ENCODE peak calls at places on chromosome 10, in nine cellular contexts. J is spleen; Y is AG10803; Z is hypothalamus; G is hippocampal formation; I is HS-5; Q is CD8-positive, alpha-beta T cell; L is brain pericyte; K is GM23248. B is an unnamed sample.
A peak's percentile ranks its signal among the peaks of the same experiment; 100 is the strongest.

GRCh38 chr10:19421664-19422063 is 373.1 kb downstream of the MALRD1 start:
- DNase-seq in G (no peak), I (no peak), Z (no peak), Q (no peak), J (no peak), K (no peak), Y (no peak), L (no peak), B (no peak)

GRCh38 chr10:85983051-85983450 is 383.5 kb downstream of the GRID1 start:
- DNase-seq in Q (no peak), I (no peak), K (no peak), Z (no peak), L (no peak), Y (no peak), G (no peak), J (no peak), B (no peak)

GRCh38 chr10:62050941-62051433 is 149.5 kb downstream of the ARID5B start:
- DNase-seq in L (no peak), Q (peak; percentile 55), G (peak; percentile 55), Z (peak; percentile 5), I (peak; percentile 80), K (peak; percentile 96), J (no peak), Y (peak; percentile 91), B (peak; percentile 86)

GRCh38 chr10:11403116-11403515 is 208.3 kb downstream of the USP6NL start:
- DNase-seq in L (no peak), J (peak; percentile 85), I (no peak), Q (peak; percentile 65), G (no peak), K (no peak), Z (no peak), Y (no peak), B (no peak)

GRCh38 chr10:82394122-82394521 is 519.1 kb downstream of the NRG3 start:
- DNase-seq in G (peak; percentile 40), I (no peak), K (no peak), Z (no peak), Y (no peak), L (no peak), J (no peak), Q (no peak), B (no peak)

GRCh38 chr10:35795131-35795819 is 153.2 kb upstream of the FZD8 start:
- DNase-seq in I (no peak), Z (no peak), J (no peak), Y (no peak), L (no peak), Q (no peak), K (peak; percentile 22), G (no peak), B (no peak)

GRCh38 chr10:6064119-6064518 is 2.0 kb upstream of the IL2RA start:
- DNase-seq in G (no peak), Q (no peak), L (no peak), Z (no peak), K (no peak), Y (no peak), I (no peak), J (no peak), B (no peak)

GRCh38 chr10:128158024-128158795 is 32.0 kb upstream of the MKI67 start:
- DNase-seq in Q (no peak), Z (no peak), K (no peak), I (no peak), L (no peak), G (no peak), J (no peak), Y (no peak), B (no peak)

GRCh38 chr10:51718804-51719291 is 19.5 kb upstream of the CSTF2T start:
- DNase-seq in Z (no peak), K (peak; percentile 70), Q (no peak), Y (peak; percentile 83), G (no peak), I (peak; percentile 40), L (no peak), J (no peak), B (no peak)

B was measured in epithelial cell of proximal tubule.